ENCODE peak calls at places on chromosomes 4 and X, in ten cellular contexts. W is A549; F is Caco-2; Y is kidney epithelial cell; C is CD8-positive, alpha-beta T cell; E is AG04450; D is prostate gland; T is cardiac muscle cell; U is psoas muscle; I is left ventricle myocardium inferior. Z is an unnamed sample.

GRCh38 chrX:28609917-28610613 is 22.8 kb downstream of the IL1RAPL1 start:
- DNase-seq in D (peak), W (no peak), T (no peak), I (peak), C (no peak), Y (no peak), U (no peak), E (no peak), F (no peak), Z (no peak)

GRCh38 chr4:22733816-22734215 is 41.1 kb downstream of the GBA3 start:
- DNase-seq in E (no peak), F (no peak), T (no peak), W (no peak), C (no peak), I (no peak), U (no peak), D (no peak), Y (no peak), Z (no peak)

GRCh38 chr4:176875026-176875425 is 82.3 kb upstream of the VEGFC start:
- DNase-seq in F (no peak), T (no peak), Y (no peak), D (no peak), C (no peak), I (no peak), W (no peak), E (no peak), U (no peak), Z (no peak)

GRCh38 chr4:4408132-4408523 is 21.2 kb downstream of the NSG1 start:
- DNase-seq in T (no peak), U (peak), C (no peak), D (no peak), Y (no peak), W (no peak), I (no peak), F (no peak), E (no peak), Z (no peak)

GRCh38 chrX:155056877-155057792 is 13.8 kb downstream of the CMC4 start:
- DNase-seq in E (peak), F (peak), I (peak), W (peak), D (peak), C (peak), Y (no peak), U (peak), T (peak), Z (peak)

GRCh38 chr4:77155631-77156345 is 1.2 kb upstream of the CCNG2 start:
- DNase-seq in E (no peak), F (no peak), U (no peak), C (no peak), W (no peak), I (no peak), Y (no peak), T (no peak), D (no peak), Z (no peak)

GRCh38 chr4:165542476-165542875 is 163.7 kb downstream of the CPE start:
- DNase-seq in F (no peak), E (no peak), I (no peak), Y (no peak), T (no peak), D (no peak), W (no peak), U (no peak), C (no peak), Z (no peak)

GRCh38 chr4:168585168-168586091 is 88.6 kb downstream of the PALLD start:
- DNase-seq in U (peak), C (no peak), W (peak), D (peak), Y (no peak), I (peak), F (peak), T (peak), E (peak), Z (no peak)

DNA sequence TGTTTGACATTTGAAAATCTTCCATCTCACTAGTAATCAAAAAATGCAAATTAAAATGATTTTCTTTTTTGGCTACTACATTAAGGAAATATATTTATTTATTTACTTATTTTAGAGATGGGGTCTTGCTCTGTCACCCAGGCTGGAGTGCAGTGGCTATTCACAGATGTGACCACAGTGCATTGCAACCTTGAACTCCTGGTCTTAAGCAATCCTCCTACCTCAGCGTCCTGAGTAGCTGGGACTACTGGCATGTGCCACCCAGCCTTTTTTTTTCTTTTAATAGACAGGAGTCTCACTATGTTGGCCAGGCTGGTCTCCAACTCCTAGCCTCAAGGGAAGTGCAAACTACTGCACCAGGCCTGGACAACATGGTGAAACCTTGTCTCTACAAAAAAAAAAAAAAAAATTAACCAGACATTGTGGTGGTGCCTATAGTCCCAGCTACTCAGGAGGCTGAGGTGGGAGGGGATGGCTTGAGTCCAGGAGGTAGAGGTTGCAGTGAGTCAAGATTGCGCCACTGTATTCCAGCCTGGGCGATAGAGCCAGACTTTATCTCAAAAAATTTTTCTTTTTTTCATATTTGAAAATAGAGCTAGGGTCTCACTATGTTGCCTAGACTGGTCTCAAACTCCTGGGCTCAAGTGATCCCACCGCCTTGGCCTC is 4.4 kb upstream of the SMIM14 start:
- DNase-seq in C (no peak), U (no peak), I (no peak), Y (no peak), E (no peak), W (no peak), D (no peak), T (no peak), F (no peak), Z (no peak)
- TF ChIP-seq CTCF in C (no peak), U (no peak), I (no peak), Y (no peak), E (no peak), W (no peak), D (no peak), T (no peak), F (no peak), Z (no peak)

GRCh38 chr4:184616633-184617471 is 32.4 kb downstream of the CASP3 start:
- DNase-seq in U (no peak), T (no peak), Y (no peak), C (no peak), I (no peak), D (no peak), W (no peak), F (no peak), E (no peak), Z (no peak)
- H3K4me3 ChIP-seq in U (no peak), T (no peak), Y (no peak), C (no peak), I (no peak), D (no peak), W (no peak), F (no peak), E (no peak), Z (no peak)

GRCh38 chrX:66022742-66023725 is 16.8 kb downstream of the VSIG4 start:
- DNase-seq in U (no peak), E (no peak), F (no peak), C (no peak), W (peak), I (no peak), T (no peak), D (no peak), Y (no peak), Z (no peak)
- TF ChIP-seq CTCF in U (no peak), E (no peak), F (no peak), C (no peak), W (no peak), I (no peak), T (peak), D (no peak), Y (no peak), Z (no peak)

GRCh38 chrX:100645106-100645505 is 1.1 kb downstream of the SRPX2 start:
- DNase-seq in T (no peak), Y (no peak), I (no peak), W (no peak), E (no peak), F (no peak), U (no peak), C (no peak), D (no peak), Z (no peak)
- H3K4me3 ChIP-seq in T (no peak), Y (no peak), I (peak), W (no peak), E (peak), F (no peak), U (peak), C (no peak), D (no peak), Z (peak)

GRCh38 chrX:129116651-129117050 is 406.6 kb downstream of the SMARCA1 start:
- DNase-seq in W (no peak), D (no peak), T (no peak), C (no peak), F (no peak), U (no peak), Y (no peak), E (no peak), I (no peak), Z (no peak)
- TF ChIP-seq CTCF in W (no peak), D (no peak), T (no peak), C (no peak), F (peak), U (no peak), Y (no peak), E (no peak), I (no peak), Z (no peak)